ENCODE peak calls at places on chromosomes 16 and 17, in nine cellular contexts. V is MCF 10A, T is sigmoid colon, S is AG09319, C is omental fat pad, U is Peyer's patch, Z is body of pancreas, P is A549, W is testis. Y is an unnamed sample.

GRCh38 chr17:61669522-61669921 is 78.5 kb upstream of the NACA2 start:
- DNase-seq in V (no peak), T (no peak), S (no peak), C (no peak), U (no peak), Z (no peak), P (no peak), W (no peak), Y (no peak)

GRCh38 chr17:10875984-10876555 is 38.2 kb upstream of the PIRT start:
- DNase-seq in V (peak), T (no peak), S (no peak), C (peak), U (peak), Z (peak), P (peak), W (peak), Y (peak)

GRCh38 chr17:10745231-10745630 is 15.4 kb upstream of the TMEM220 start:
- DNase-seq in V (peak), T (peak), S (no peak), C (no peak), U (no peak), Z (no peak), P (no peak), W (no peak), Y (no peak)

GRCh38 chr17:1820518-1821252 is 9.0 kb downstream of the SMYD4 start:
- DNase-seq in V (no peak), T (no peak), S (no peak), C (no peak), U (no peak), Z (no peak), P (no peak), W (no peak), Y (no peak)

GRCh38 chr16:13313351-13313750 is 412.0 kb downstream of the SHISA9 start:
- DNase-seq in V (peak), T (no peak), S (no peak), C (no peak), U (no peak), Z (no peak), P (no peak), W (no peak), Y (no peak)

GRCh38 chr17:1997146-1997586 is 28.0 kb downstream of the RTN4RL1 start:
- DNase-seq in V (peak), T (no peak), S (no peak), C (no peak), U (no peak), Z (no peak), P (peak), W (no peak), Y (no peak)

GRCh38 chr17:56913000-56913866 is 616 bp downstream of the TRIM25 start:
- DNase-seq in V (peak), T (peak), S (no peak), C (no peak), U (no peak), Z (peak), P (no peak), W (no peak), Y (no peak)

GRCh38 chr16:71883193-71883848 is 661 bp downstream of the ZNF821 start:
- DNase-seq in V (peak), T (peak), S (no peak), C (no peak), U (peak), Z (peak), P (no peak), W (peak), Y (peak)

GRCh38 chr17:29039764-29040598 is 3.0 kb upstream of the PIPOX start:
- DNase-seq in V (peak), T (no peak), S (peak), C (no peak), U (no peak), Z (no peak), P (no peak), W (peak), Y (no peak)

GRCh38 chr16:59060212-59060611 is 326.1 kb upstream of the GOT2 start:
- DNase-seq in V (no peak), T (no peak), S (no peak), C (no peak), U (no peak), Z (no peak), P (no peak), W (no peak), Y (no peak)

GRCh38 chr17:44115585-44116415 is 7.6 kb downstream of the HDAC5 start:
- DNase-seq in V (no peak), T (no peak), S (no peak), C (no peak), U (no peak), Z (no peak), P (peak), W (peak), Y (no peak)

GRCh38 chr17:17506893-17507464 is 10.8 kb upstream of the RASD1 start:
- DNase-seq in V (no peak), T (no peak), S (no peak), C (no peak), U (peak), Z (no peak), P (no peak), W (no peak), Y (no peak)

GRCh38 chr17:82110298-82110697 is 12.3 kb upstream of the FASN start:
- DNase-seq in V (peak), T (no peak), S (no peak), C (no peak), U (no peak), Z (no peak), P (peak), W (no peak), Y (no peak)

GRCh38 chr16:84700518-84701277 is 898 bp downstream of the USP10 start:
- DNase-seq in V (peak), T (peak), S (no peak), C (no peak), U (no peak), Z (peak), P (peak), W (peak), Y (no peak)

GRCh38 chr17:77865716-77866115 is 92.8 kb upstream of the TNRC6C start:
- DNase-seq in V (no peak), T (no peak), S (no peak), C (no peak), U (no peak), Z (no peak), P (no peak), W (no peak), Y (no peak)

GRCh38 chr16:72722552-72722951 is 325.4 kb downstream of the ZFHX3 start:
- DNase-seq in V (no peak), T (no peak), S (no peak), C (no peak), U (no peak), Z (no peak), P (no peak), W (no peak), Y (no peak)

GRCh38 chr17:41009301-41009760 is 403 bp upstream of the KRTAP3-1 start:
- DNase-seq in V (no peak), T (no peak), S (no peak), C (no peak), U (no peak), Z (no peak), P (no peak), W (no peak), Y (no peak)

GRCh38 chr17:74748279-74748528 is 224 bp upstream of the NHERF1 start:
- DNase-seq in V (no peak), T (no peak), S (no peak), C (no peak), U (no peak), Z (no peak), P (peak), W (no peak), Y (no peak)
- TF ChIP-seq CTCF in V (no peak), T (no peak), S (no peak), C (no peak), U (peak), Z (no peak), P (no peak), W (no peak), Y (no peak)

GRCh38 chr17:8095361-8095760 is 7.8 kb upstream of the ALOX12B start:
- DNase-seq in V (no peak), T (no peak), S (no peak), C (no peak), U (no peak), Z (no peak), P (no peak), W (no peak), Y (no peak)
- TF ChIP-seq CTCF in V (peak), T (no peak), S (no peak), C (no peak), U (no peak), Z (no peak), P (no peak), W (no peak), Y (no peak)

GRCh38 chr16:87951550-87952538 is 610 bp downstream of the BANP start:
- DNase-seq in V (peak), T (no peak), S (no peak), C (no peak), U (no peak), Z (no peak), P (no peak), W (no peak), Y (peak)
- TF ChIP-seq CTCF in V (no peak), T (no peak), S (no peak), C (no peak), U (no peak), Z (no peak), P (no peak), W (no peak), Y (no peak)

DNA sequence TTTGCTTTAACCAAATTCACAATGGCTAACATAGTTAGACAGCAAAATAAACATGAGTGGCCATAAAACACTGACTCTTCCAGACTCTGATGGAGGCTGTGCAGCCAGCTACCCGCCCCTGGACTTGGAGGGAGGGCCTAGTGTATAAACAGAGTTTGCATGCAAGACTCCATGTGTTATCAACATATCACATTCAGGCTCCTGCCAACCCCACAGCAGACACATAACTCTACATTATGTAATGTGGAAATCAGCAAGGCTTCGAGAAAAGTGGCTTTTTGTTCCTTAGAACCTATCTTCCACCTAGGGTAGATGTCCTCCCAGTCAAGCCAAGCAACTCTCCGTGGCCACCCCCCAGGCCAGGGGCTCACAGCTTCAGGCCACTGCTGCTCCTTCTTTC is 19.3 kb upstream of the SOX9 start:
- DNase-seq in V (no peak), T (no peak), S (no peak), C (no peak), U (no peak), Z (no peak), P (no peak), W (no peak), Y (no peak)
- TF ChIP-seq CTCF in V (no peak), T (no peak), S (no peak), C (no peak), U (no peak), Z (no peak), P (no peak), W (no peak), Y (no peak)

GRCh38 chr17:74573169-74573568 is 5.9 kb upstream of the CD300H start:
- DNase-seq in V (no peak), T (no peak), S (no peak), C (no peak), U (no peak), Z (no peak), P (no peak), W (no peak), Y (no peak)
- TF ChIP-seq CTCF in V (no peak), T (no peak), S (no peak), C (no peak), U (no peak), Z (no peak), P (no peak), W (no peak), Y (no peak)

GRCh38 chr17:38557836-38558750 is 47.7 kb downstream of the SRCIN1 start:
- DNase-seq in V (peak), T (peak), S (peak), C (peak), U (peak), Z (peak), P (peak), W (peak), Y (peak)
- TF ChIP-seq CTCF in V (peak), T (peak), S (peak), C (no peak), U (peak), Z (peak), P (peak), W (peak), Y (peak)

GRCh38 chr16:64047878-64048277 is 1074.0 kb downstream of the CDH11 start:
- DNase-seq in V (no peak), T (no peak), S (no peak), C (no peak), U (no peak), Z (no peak), P (no peak), W (no peak), Y (no peak)

GRCh38 chr16:64047207-64047606 is 1074.7 kb downstream of the CDH11 start:
- DNase-seq in V (no peak), T (no peak), S (no peak), C (no peak), U (no peak), Z (no peak), P (no peak), W (no peak), Y (no peak)

GRCh38 chr16:64051826-64052225 is 1070.0 kb downstream of the CDH11 start:
- DNase-seq in V (peak), T (no peak), S (no peak), C (no peak), U (no peak), Z (no peak), P (no peak), W (no peak), Y (no peak)
- TF ChIP-seq CTCF in V (peak), T (no peak), S (peak), C (no peak), U (no peak), Z (no peak), P (no peak), W (no peak), Y (no peak)

DNA sequence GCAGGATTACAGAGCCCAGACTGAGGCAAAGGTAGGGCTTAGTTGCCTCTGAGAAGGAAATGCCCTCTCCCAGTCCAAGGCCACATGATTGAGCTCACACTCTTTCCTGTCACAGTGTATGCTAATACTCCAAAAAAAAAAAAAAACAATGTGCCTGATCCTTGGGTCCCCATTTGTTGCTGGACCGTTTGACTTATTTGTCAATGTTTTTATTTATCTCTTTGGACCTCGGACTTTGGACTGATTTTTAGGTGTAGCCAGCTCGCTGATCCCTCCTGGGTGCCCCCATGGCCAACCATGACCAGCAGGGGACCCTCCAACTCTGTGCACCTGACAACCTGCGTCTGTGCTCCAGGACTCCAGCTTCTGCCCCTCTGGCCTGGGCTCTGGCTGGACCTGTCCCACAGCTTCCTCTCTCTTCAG is 622 bp upstream of the CCL16 start:
- DNase-seq in V (no peak), T (no peak), S (no peak), C (no peak), U (peak), Z (no peak), P (no peak), W (no peak), Y (no peak)
- TF ChIP-seq CTCF in V (no peak), T (no peak), S (no peak), C (no peak), U (peak), Z (no peak), P (no peak), W (no peak), Y (no peak)

DNA sequence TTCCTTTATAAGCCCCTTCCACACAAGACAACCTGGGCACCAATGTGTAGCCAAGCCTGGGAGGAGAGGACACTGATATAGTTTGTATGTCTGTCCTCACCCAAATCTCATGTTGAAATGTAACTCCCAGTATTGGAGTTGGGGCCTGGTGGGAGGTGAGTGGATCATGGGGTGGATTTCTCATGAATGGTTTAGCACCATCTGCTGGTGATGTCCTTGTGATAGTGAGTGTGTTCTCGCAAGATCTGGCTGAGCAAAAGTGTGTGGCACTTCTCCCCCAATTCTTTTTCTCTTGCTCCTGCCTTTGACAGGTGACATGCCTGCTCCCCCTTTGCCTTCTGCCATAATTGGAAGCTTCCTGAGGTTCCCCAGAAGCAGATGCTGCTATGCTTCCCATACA is 135.8 kb downstream of the USP31 start:
- DNase-seq in V (peak), T (no peak), S (no peak), C (no peak), U (no peak), Z (no peak), P (no peak), W (no peak), Y (no peak)
- TF ChIP-seq CTCF in V (peak), T (no peak), S (no peak), C (no peak), U (no peak), Z (no peak), P (peak), W (no peak), Y (no peak)

DNA sequence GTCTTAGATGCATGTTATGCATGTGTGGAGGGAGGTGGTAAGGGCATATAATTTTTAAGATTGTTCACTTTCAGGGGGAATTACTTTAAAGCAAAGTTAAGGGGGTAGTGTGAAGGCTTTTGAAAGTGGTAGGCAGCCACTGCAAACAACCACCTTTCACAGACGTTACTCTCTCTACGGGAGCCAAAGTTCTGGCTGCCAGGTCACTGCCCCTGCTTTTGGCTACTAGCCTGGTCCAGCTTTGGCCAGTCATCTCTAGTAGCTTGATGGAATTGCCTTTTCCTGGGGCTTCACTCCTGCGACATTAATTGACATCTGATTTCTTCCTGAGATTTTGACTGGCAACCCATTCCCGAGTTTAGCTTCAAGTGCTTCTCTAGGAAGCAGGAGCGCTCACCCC is 397.5 kb downstream of the CDH11 start:
- DNase-seq in V (no peak), T (no peak), S (no peak), C (no peak), U (no peak), Z (no peak), P (no peak), W (no peak), Y (no peak)
- TF ChIP-seq CTCF in V (no peak), T (no peak), S (no peak), C (no peak), U (no peak), Z (no peak), P (no peak), W (no peak), Y (no peak)

Y was measured in ovary.